ENCODE peak calls at places on chromosomes 12 and 14, in nine cellular contexts. One of them, this sample, is unnamed.

GRCh38 chr12:32106153-32106516 is 512 bp upstream of the BICD1 start:
- DNase-seq in activated CD4-positive, alpha-beta memory T cell treated with anti-CD3 and anti-CD28 coated beads for 36 hours: no peak
- DNase-seq in posterior cingulate gyrus: no peak
- DNase-seq in Kasumi-1: no peak
- DNase-seq in psoas muscle: no peak
- DNase-seq in NCI-H2081: no peak
- DNase-seq in AG04449: no peak
- DNase-seq in stimulated activated CD4-positive, alpha-beta T cell treated with anti-CD3 and anti-CD28 coated beads, Interleukin-2, amount 100 ng/mL, for 48 hours: no peak
- DNase-seq in HEK293T: no peak
- DNase-seq in this sample: peak; percentile 17

GRCh38 chr14:102183922-102184677 is 44.4 kb downstream of the WDR20 start:
- DNase-seq in activated CD4-positive, alpha-beta memory T cell treated with anti-CD3 and anti-CD28 coated beads for 36 hours: peak; percentile 57
- DNase-seq in AG04449: no peak
- DNase-seq in NCI-H2081: no peak
- DNase-seq in posterior cingulate gyrus: peak; percentile 27
- DNase-seq in HEK293T: no peak
- DNase-seq in psoas muscle: no peak
- DNase-seq in stimulated activated CD4-positive, alpha-beta T cell treated with anti-CD3 and anti-CD28 coated beads, Interleukin-2, amount 100 ng/mL, for 48 hours: peak; percentile 17
- DNase-seq in Kasumi-1: no peak
- DNase-seq in this sample: peak; percentile 83

GRCh38 chr12:89468017-89468416 is 56.6 kb downstream of the GALNT4 start:
- DNase-seq in NCI-H2081: no peak
- DNase-seq in posterior cingulate gyrus: no peak
- DNase-seq in Kasumi-1: no peak
- DNase-seq in activated CD4-positive, alpha-beta memory T cell treated with anti-CD3 and anti-CD28 coated beads for 36 hours: no peak
- DNase-seq in psoas muscle: no peak
- DNase-seq in stimulated activated CD4-positive, alpha-beta T cell treated with anti-CD3 and anti-CD28 coated beads, Interleukin-2, amount 100 ng/mL, for 48 hours: no peak
- DNase-seq in HEK293T: no peak
- DNase-seq in AG04449: no peak
- DNase-seq in this sample: no peak

GRCh38 chr12:18382486-18382885 is 121.2 kb downstream of the PIK3C2G start:
- DNase-seq in stimulated activated CD4-positive, alpha-beta T cell treated with anti-CD3 and anti-CD28 coated beads, Interleukin-2, amount 100 ng/mL, for 48 hours: no peak
- DNase-seq in psoas muscle: no peak
- DNase-seq in activated CD4-positive, alpha-beta memory T cell treated with anti-CD3 and anti-CD28 coated beads for 36 hours: no peak
- DNase-seq in posterior cingulate gyrus: no peak
- DNase-seq in Kasumi-1: no peak
- DNase-seq in NCI-H2081: no peak
- DNase-seq in HEK293T: no peak
- DNase-seq in AG04449: peak; percentile 36
- DNase-seq in this sample: no peak

GRCh38 chr14:95165517-95165916 is 8.2 kb upstream of the DICER1 start:
- DNase-seq in Kasumi-1: no peak
- DNase-seq in stimulated activated CD4-positive, alpha-beta T cell treated with anti-CD3 and anti-CD28 coated beads, Interleukin-2, amount 100 ng/mL, for 48 hours: no peak
- DNase-seq in activated CD4-positive, alpha-beta memory T cell treated with anti-CD3 and anti-CD28 coated beads for 36 hours: no peak
- DNase-seq in posterior cingulate gyrus: no peak
- DNase-seq in HEK293T: no peak
- DNase-seq in NCI-H2081: no peak
- DNase-seq in AG04449: no peak
- DNase-seq in psoas muscle: no peak
- DNase-seq in this sample: no peak

GRCh38 chr12:116389990-116390655 is 112.6 kb upstream of the MED13L start:
- DNase-seq in activated CD4-positive, alpha-beta memory T cell treated with anti-CD3 and anti-CD28 coated beads for 36 hours: no peak
- DNase-seq in HEK293T: no peak
- DNase-seq in stimulated activated CD4-positive, alpha-beta T cell treated with anti-CD3 and anti-CD28 coated beads, Interleukin-2, amount 100 ng/mL, for 48 hours: no peak
- DNase-seq in AG04449: peak; percentile 95
- DNase-seq in Kasumi-1: no peak
- DNase-seq in psoas muscle: no peak
- DNase-seq in NCI-H2081: no peak
- DNase-seq in posterior cingulate gyrus: no peak
- DNase-seq in this sample: peak; percentile 33

GRCh38 chr12:115149685-115150378 is 465.9 kb upstream of the TBX3 start:
- DNase-seq in NCI-H2081: no peak
- DNase-seq in Kasumi-1: no peak
- DNase-seq in stimulated activated CD4-positive, alpha-beta T cell treated with anti-CD3 and anti-CD28 coated beads, Interleukin-2, amount 100 ng/mL, for 48 hours: no peak
- DNase-seq in posterior cingulate gyrus: no peak
- DNase-seq in AG04449: peak; percentile 81
- DNase-seq in HEK293T: no peak
- DNase-seq in activated CD4-positive, alpha-beta memory T cell treated with anti-CD3 and anti-CD28 coated beads for 36 hours: no peak
- DNase-seq in psoas muscle: no peak
- DNase-seq in this sample: no peak

GRCh38 chr12:115680967-115681366 is 596.5 kb downstream of the MED13L start:
- DNase-seq in Kasumi-1: no peak
- DNase-seq in activated CD4-positive, alpha-beta memory T cell treated with anti-CD3 and anti-CD28 coated beads for 36 hours: no peak
- DNase-seq in posterior cingulate gyrus: no peak
- DNase-seq in NCI-H2081: no peak
- DNase-seq in AG04449: no peak
- DNase-seq in stimulated activated CD4-positive, alpha-beta T cell treated with anti-CD3 and anti-CD28 coated beads, Interleukin-2, amount 100 ng/mL, for 48 hours: no peak
- DNase-seq in HEK293T: no peak
- DNase-seq in psoas muscle: no peak
- DNase-seq in this sample: no peak

GRCh38 chr12:101074940-101075680 is 134.9 kb downstream of the SLC5A8 start:
- DNase-seq in posterior cingulate gyrus: no peak
- DNase-seq in AG04449: no peak
- DNase-seq in activated CD4-positive, alpha-beta memory T cell treated with anti-CD3 and anti-CD28 coated beads for 36 hours: no peak
- DNase-seq in NCI-H2081: no peak
- DNase-seq in stimulated activated CD4-positive, alpha-beta T cell treated with anti-CD3 and anti-CD28 coated beads, Interleukin-2, amount 100 ng/mL, for 48 hours: no peak
- DNase-seq in HEK293T: no peak
- DNase-seq in Kasumi-1: no peak
- DNase-seq in psoas muscle: no peak
- DNase-seq in this sample: no peak

GRCh38 chr12:95520825-95521224 is 30.5 kb downstream of the USP44 start:
- DNase-seq in HEK293T: no peak
- DNase-seq in posterior cingulate gyrus: no peak
- DNase-seq in psoas muscle: no peak
- DNase-seq in Kasumi-1: no peak
- DNase-seq in AG04449: no peak
- DNase-seq in NCI-H2081: no peak
- DNase-seq in activated CD4-positive, alpha-beta memory T cell treated with anti-CD3 and anti-CD28 coated beads for 36 hours: no peak
- DNase-seq in stimulated activated CD4-positive, alpha-beta T cell treated with anti-CD3 and anti-CD28 coated beads, Interleukin-2, amount 100 ng/mL, for 48 hours: no peak
- DNase-seq in this sample: no peak

GRCh38 chr12:93387780-93388179 is 10.1 kb downstream of the NUDT4 start:
- DNase-seq in activated CD4-positive, alpha-beta memory T cell treated with anti-CD3 and anti-CD28 coated beads for 36 hours: peak; percentile 83
- DNase-seq in Kasumi-1: no peak
- DNase-seq in HEK293T: no peak
- DNase-seq in AG04449: no peak
- DNase-seq in psoas muscle: no peak
- DNase-seq in NCI-H2081: no peak
- DNase-seq in posterior cingulate gyrus: no peak
- DNase-seq in stimulated activated CD4-positive, alpha-beta T cell treated with anti-CD3 and anti-CD28 coated beads, Interleukin-2, amount 100 ng/mL, for 48 hours: peak; percentile 54
- DNase-seq in this sample: no peak

GRCh38 chr12:65742481-65742971 is 81.8 kb upstream of the HMGA2 start:
- DNase-seq in NCI-H2081: no peak
- DNase-seq in HEK293T: no peak
- DNase-seq in stimulated activated CD4-positive, alpha-beta T cell treated with anti-CD3 and anti-CD28 coated beads, Interleukin-2, amount 100 ng/mL, for 48 hours: no peak
- DNase-seq in psoas muscle: no peak
- DNase-seq in activated CD4-positive, alpha-beta memory T cell treated with anti-CD3 and anti-CD28 coated beads for 36 hours: no peak
- DNase-seq in AG04449: no peak
- DNase-seq in posterior cingulate gyrus: peak; percentile 28
- DNase-seq in Kasumi-1: no peak
- DNase-seq in this sample: no peak

GRCh38 chr12:49969027-49969426 is 3.7 kb upstream of the AQP6 start:
- DNase-seq in NCI-H2081: no peak
- DNase-seq in stimulated activated CD4-positive, alpha-beta T cell treated with anti-CD3 and anti-CD28 coated beads, Interleukin-2, amount 100 ng/mL, for 48 hours: no peak
- DNase-seq in AG04449: no peak
- DNase-seq in HEK293T: no peak
- DNase-seq in Kasumi-1: no peak
- DNase-seq in posterior cingulate gyrus: peak; percentile 55
- DNase-seq in psoas muscle: no peak
- DNase-seq in activated CD4-positive, alpha-beta memory T cell treated with anti-CD3 and anti-CD28 coated beads for 36 hours: no peak
- DNase-seq in this sample: peak; percentile 89

GRCh38 chr12:44774815-44775411 is 101.2 kb downstream of the NELL2 start:
- DNase-seq in AG04449: no peak
- DNase-seq in stimulated activated CD4-positive, alpha-beta T cell treated with anti-CD3 and anti-CD28 coated beads, Interleukin-2, amount 100 ng/mL, for 48 hours: peak; percentile 64
- DNase-seq in NCI-H2081: peak; percentile 19
- DNase-seq in HEK293T: peak; percentile 58
- DNase-seq in psoas muscle: no peak
- DNase-seq in Kasumi-1: no peak
- DNase-seq in posterior cingulate gyrus: no peak
- DNase-seq in activated CD4-positive, alpha-beta memory T cell treated with anti-CD3 and anti-CD28 coated beads for 36 hours: peak; percentile 71
- DNase-seq in this sample: no peak

GRCh38 chr14:65035049-65035448 is 48.4 kb downstream of the FNTB start:
- DNase-seq in psoas muscle: peak; percentile 70
- DNase-seq in posterior cingulate gyrus: peak; percentile 39
- DNase-seq in stimulated activated CD4-positive, alpha-beta T cell treated with anti-CD3 and anti-CD28 coated beads, Interleukin-2, amount 100 ng/mL, for 48 hours: no peak
- DNase-seq in NCI-H2081: no peak
- DNase-seq in Kasumi-1: no peak
- DNase-seq in HEK293T: no peak
- DNase-seq in activated CD4-positive, alpha-beta memory T cell treated with anti-CD3 and anti-CD28 coated beads for 36 hours: no peak
- DNase-seq in AG04449: no peak
- DNase-seq in this sample: peak; percentile 62

GRCh38 chr12:127723236-127723635 is 543.7 kb upstream of the TMEM132C start:
- DNase-seq in psoas muscle: no peak
- DNase-seq in Kasumi-1: no peak
- DNase-seq in NCI-H2081: no peak
- DNase-seq in HEK293T: no peak
- DNase-seq in AG04449: no peak
- DNase-seq in stimulated activated CD4-positive, alpha-beta T cell treated with anti-CD3 and anti-CD28 coated beads, Interleukin-2, amount 100 ng/mL, for 48 hours: no peak
- DNase-seq in posterior cingulate gyrus: peak; percentile 35
- DNase-seq in activated CD4-positive, alpha-beta memory T cell treated with anti-CD3 and anti-CD28 coated beads for 36 hours: no peak
- DNase-seq in this sample: no peak

GRCh38 chr14:39005044-39005736 is 97.8 kb downstream of the SEC23A start:
- DNase-seq in HEK293T: no peak
- DNase-seq in Kasumi-1: no peak
- DNase-seq in psoas muscle: no peak
- DNase-seq in NCI-H2081: no peak
- DNase-seq in posterior cingulate gyrus: no peak
- DNase-seq in stimulated activated CD4-positive, alpha-beta T cell treated with anti-CD3 and anti-CD28 coated beads, Interleukin-2, amount 100 ng/mL, for 48 hours: no peak
- DNase-seq in activated CD4-positive, alpha-beta memory T cell treated with anti-CD3 and anti-CD28 coated beads for 36 hours: no peak
- DNase-seq in AG04449: no peak
- DNase-seq in this sample: no peak

GRCh38 chr12:19248929-19249602 is 119.5 kb downstream of the PLEKHA5 start:
- DNase-seq in AG04449: no peak
- DNase-seq in Kasumi-1: no peak
- DNase-seq in stimulated activated CD4-positive, alpha-beta T cell treated with anti-CD3 and anti-CD28 coated beads, Interleukin-2, amount 100 ng/mL, for 48 hours: no peak
- DNase-seq in HEK293T: no peak
- DNase-seq in psoas muscle: no peak
- DNase-seq in NCI-H2081: no peak
- DNase-seq in posterior cingulate gyrus: no peak
- DNase-seq in activated CD4-positive, alpha-beta memory T cell treated with anti-CD3 and anti-CD28 coated beads for 36 hours: no peak
- DNase-seq in this sample: no peak

GRCh38 chr14:101721951-101722661 is 39.4 kb upstream of the PPP2R5C start:
- DNase-seq in psoas muscle: peak; percentile 53
- DNase-seq in NCI-H2081: no peak
- DNase-seq in AG04449: no peak
- DNase-seq in HEK293T: no peak
- DNase-seq in stimulated activated CD4-positive, alpha-beta T cell treated with anti-CD3 and anti-CD28 coated beads, Interleukin-2, amount 100 ng/mL, for 48 hours: peak; percentile 40
- DNase-seq in activated CD4-positive, alpha-beta memory T cell treated with anti-CD3 and anti-CD28 coated beads for 36 hours: peak; percentile 86
- DNase-seq in Kasumi-1: peak; percentile 58
- DNase-seq in posterior cingulate gyrus: no peak
- DNase-seq in this sample: no peak

GRCh38 chr14:90154110-90154509 is 92.3 kb downstream of the KCNK13 start:
- DNase-seq in psoas muscle: no peak
- DNase-seq in AG04449: no peak
- DNase-seq in activated CD4-positive, alpha-beta memory T cell treated with anti-CD3 and anti-CD28 coated beads for 36 hours: no peak
- DNase-seq in stimulated activated CD4-positive, alpha-beta T cell treated with anti-CD3 and anti-CD28 coated beads, Interleukin-2, amount 100 ng/mL, for 48 hours: no peak
- DNase-seq in posterior cingulate gyrus: no peak
- DNase-seq in HEK293T: no peak
- DNase-seq in Kasumi-1: no peak
- DNase-seq in NCI-H2081: no peak
- DNase-seq in this sample: no peak

GRCh38 chr12:110861729-110862128 is 14.9 kb downstream of the CCDC63 start:
- DNase-seq in HEK293T: no peak
- DNase-seq in posterior cingulate gyrus: no peak
- DNase-seq in stimulated activated CD4-positive, alpha-beta T cell treated with anti-CD3 and anti-CD28 coated beads, Interleukin-2, amount 100 ng/mL, for 48 hours: no peak
- DNase-seq in Kasumi-1: no peak
- DNase-seq in psoas muscle: no peak
- DNase-seq in activated CD4-positive, alpha-beta memory T cell treated with anti-CD3 and anti-CD28 coated beads for 36 hours: no peak
- DNase-seq in AG04449: no peak
- DNase-seq in NCI-H2081: no peak
- DNase-seq in this sample: no peak

GRCh38 chr14:54366726-54367707 is 29.8 kb upstream of the CDKN3 start:
- DNase-seq in posterior cingulate gyrus: peak; percentile 41
- DNase-seq in NCI-H2081: no peak
- DNase-seq in activated CD4-positive, alpha-beta memory T cell treated with anti-CD3 and anti-CD28 coated beads for 36 hours: peak; percentile 43
- DNase-seq in psoas muscle: no peak
- DNase-seq in AG04449: peak; percentile 38
- DNase-seq in Kasumi-1: peak; percentile 88
- DNase-seq in HEK293T: peak; percentile 72
- DNase-seq in stimulated activated CD4-positive, alpha-beta T cell treated with anti-CD3 and anti-CD28 coated beads, Interleukin-2, amount 100 ng/mL, for 48 hours: peak; percentile 5
- DNase-seq in this sample: peak; percentile 82

GRCh38 chr12:56014205-56014604 is 6.6 kb upstream of the IKZF4 start:
- DNase-seq in posterior cingulate gyrus: no peak
- DNase-seq in NCI-H2081: no peak
- DNase-seq in psoas muscle: no peak
- DNase-seq in stimulated activated CD4-positive, alpha-beta T cell treated with anti-CD3 and anti-CD28 coated beads, Interleukin-2, amount 100 ng/mL, for 48 hours: no peak
- DNase-seq in HEK293T: no peak
- DNase-seq in AG04449: no peak
- DNase-seq in Kasumi-1: no peak
- DNase-seq in activated CD4-positive, alpha-beta memory T cell treated with anti-CD3 and anti-CD28 coated beads for 36 hours: no peak
- DNase-seq in this sample: no peak

GRCh38 chr12:81963026-81963425 is 203.9 kb upstream of the PPFIA2 start:
- DNase-seq in activated CD4-positive, alpha-beta memory T cell treated with anti-CD3 and anti-CD28 coated beads for 36 hours: no peak
- DNase-seq in NCI-H2081: no peak
- DNase-seq in AG04449: no peak
- DNase-seq in Kasumi-1: no peak
- DNase-seq in psoas muscle: no peak
- DNase-seq in posterior cingulate gyrus: no peak
- DNase-seq in stimulated activated CD4-positive, alpha-beta T cell treated with anti-CD3 and anti-CD28 coated beads, Interleukin-2, amount 100 ng/mL, for 48 hours: no peak
- DNase-seq in HEK293T: no peak
- DNase-seq in this sample: no peak

GRCh38 chr12:115914122-115914521 is 363.4 kb downstream of the MED13L start:
- DNase-seq in HEK293T: no peak
- DNase-seq in activated CD4-positive, alpha-beta memory T cell treated with anti-CD3 and anti-CD28 coated beads for 36 hours: no peak
- DNase-seq in stimulated activated CD4-positive, alpha-beta T cell treated with anti-CD3 and anti-CD28 coated beads, Interleukin-2, amount 100 ng/mL, for 48 hours: no peak
- DNase-seq in psoas muscle: no peak
- DNase-seq in AG04449: no peak
- DNase-seq in Kasumi-1: no peak
- DNase-seq in NCI-H2081: no peak
- DNase-seq in posterior cingulate gyrus: no peak
- DNase-seq in this sample: no peak

GRCh38 chr12:94753071-94753779 is 102.9 kb upstream of the TMCC3 start:
- DNase-seq in activated CD4-positive, alpha-beta memory T cell treated with anti-CD3 and anti-CD28 coated beads for 36 hours: no peak
- DNase-seq in NCI-H2081: no peak
- DNase-seq in HEK293T: no peak
- DNase-seq in posterior cingulate gyrus: peak; percentile 21
- DNase-seq in AG04449: no peak
- DNase-seq in psoas muscle: peak; percentile 61
- DNase-seq in Kasumi-1: no peak
- DNase-seq in stimulated activated CD4-positive, alpha-beta T cell treated with anti-CD3 and anti-CD28 coated beads, Interleukin-2, amount 100 ng/mL, for 48 hours: no peak
- DNase-seq in this sample: peak; percentile 35

GRCh38 chr12:131829795-131830334 is 1.7 kb downstream of the MMP17 start:
- DNase-seq in psoas muscle: no peak
- DNase-seq in stimulated activated CD4-positive, alpha-beta T cell treated with anti-CD3 and anti-CD28 coated beads, Interleukin-2, amount 100 ng/mL, for 48 hours: no peak
- DNase-seq in activated CD4-positive, alpha-beta memory T cell treated with anti-CD3 and anti-CD28 coated beads for 36 hours: no peak
- DNase-seq in Kasumi-1: no peak
- DNase-seq in AG04449: no peak
- DNase-seq in posterior cingulate gyrus: no peak
- DNase-seq in HEK293T: no peak
- DNase-seq in NCI-H2081: no peak
- DNase-seq in this sample: no peak

GRCh38 chr12:45745861-45746277 is 16.4 kb downstream of the ARID2 start:
- DNase-seq in psoas muscle: no peak
- DNase-seq in AG04449: no peak
- DNase-seq in activated CD4-positive, alpha-beta memory T cell treated with anti-CD3 and anti-CD28 coated beads for 36 hours: no peak
- DNase-seq in posterior cingulate gyrus: no peak
- DNase-seq in HEK293T: no peak
- DNase-seq in stimulated activated CD4-positive, alpha-beta T cell treated with anti-CD3 and anti-CD28 coated beads, Interleukin-2, amount 100 ng/mL, for 48 hours: no peak
- DNase-seq in NCI-H2081: no peak
- DNase-seq in Kasumi-1: peak; percentile 40
- DNase-seq in this sample: no peak

GRCh38 chr12:76299536-76300296 is 48.5 kb downstream of the BBS10 start:
- DNase-seq in NCI-H2081: no peak
- DNase-seq in stimulated activated CD4-positive, alpha-beta T cell treated with anti-CD3 and anti-CD28 coated beads, Interleukin-2, amount 100 ng/mL, for 48 hours: no peak
- DNase-seq in posterior cingulate gyrus: no peak
- DNase-seq in HEK293T: peak; percentile 14
- DNase-seq in psoas muscle: no peak
- DNase-seq in Kasumi-1: no peak
- DNase-seq in activated CD4-positive, alpha-beta memory T cell treated with anti-CD3 and anti-CD28 coated beads for 36 hours: no peak
- DNase-seq in AG04449: no peak
- DNase-seq in this sample: no peak

GRCh38 chr12:4265280-4265679 is 8.3 kb upstream of the CCND2 start:
- DNase-seq in HEK293T: no peak
- DNase-seq in psoas muscle: no peak
- DNase-seq in posterior cingulate gyrus: no peak
- DNase-seq in stimulated activated CD4-positive, alpha-beta T cell treated with anti-CD3 and anti-CD28 coated beads, Interleukin-2, amount 100 ng/mL, for 48 hours: no peak
- DNase-seq in activated CD4-positive, alpha-beta memory T cell treated with anti-CD3 and anti-CD28 coated beads for 36 hours: no peak
- DNase-seq in Kasumi-1: no peak
- DNase-seq in AG04449: no peak
- DNase-seq in NCI-H2081: no peak
- DNase-seq in this sample: no peak

GRCh38 chr12:108360487-108360886 is 21.4 kb upstream of the CMKLR1 start:
- DNase-seq in HEK293T: no peak
- DNase-seq in Kasumi-1: no peak
- DNase-seq in psoas muscle: no peak
- DNase-seq in activated CD4-positive, alpha-beta memory T cell treated with anti-CD3 and anti-CD28 coated beads for 36 hours: no peak
- DNase-seq in AG04449: no peak
- DNase-seq in posterior cingulate gyrus: no peak
- DNase-seq in stimulated activated CD4-positive, alpha-beta T cell treated with anti-CD3 and anti-CD28 coated beads, Interleukin-2, amount 100 ng/mL, for 48 hours: no peak
- DNase-seq in NCI-H2081: no peak
- DNase-seq in this sample: no peak

This sample was measured in Ammon's horn.